ENCODE peak calls at places on chromosomes 3 and 15, in six cellular contexts. W, F, L, U, Q and I are unnamed samples.
A peak's percentile ranks its signal among the peaks of the same experiment; 100 is the strongest.

GRCh38 chr15:62118446-62118964 is 46.6 kb downstream of the C2CD4B start:
- DNase-seq in F (no peak), L (no peak), W (no peak), Q (no peak), U (no peak), I (no peak)

GRCh38 chr3:178325330-178325729 is 210.9 kb upstream of the KCNMB2 start:
- DNase-seq in Q (peak; percentile 49), U (peak; percentile 15), F (no peak), L (peak; percentile 6), W (no peak), I (no peak)

GRCh38 chr15:99732268-99732641 is 982 bp downstream of the LYSMD4 start:
- DNase-seq in L (no peak), Q (peak; percentile 23), F (no peak), U (no peak), W (no peak), I (no peak)

GRCh38 chr3:126034481-126035361 is 49.2 kb downstream of the SLC41A3 start:
- DNase-seq in Q (peak; percentile 45), F (no peak), U (no peak), W (no peak), L (no peak), I (no peak)

GRCh38 chr15:50879016-50879415 is 29.5 kb upstream of the AP4E1 start:
- DNase-seq in F (no peak), U (no peak), L (no peak), W (no peak), Q (no peak), I (no peak)

GRCh38 chr3:133136114-133137041 is 98.2 kb downstream of the TMEM108 start:
- DNase-seq in W (no peak), L (no peak), U (no peak), Q (no peak), F (no peak), I (no peak)

GRCh38 chr3:53259427-53260259 is 3.8 kb upstream of the TKT start:
- DNase-seq in U (no peak), W (no peak), F (no peak), Q (no peak), L (no peak), I (no peak)

GRCh38 chr3:9791127-9791526 is 1.1 kb downstream of the TADA3 start:
- DNase-seq in W (no peak), L (no peak), F (no peak), Q (no peak), U (no peak), I (no peak)

GRCh38 chr3:111539351-111540331 is 2.4 kb upstream of the CD96 start:
- DNase-seq in L (peak; percentile 80), Q (peak; percentile 44), U (no peak), F (peak; percentile 79), W (peak; percentile 69), I (peak; percentile 74)

GRCh38 chr15:77418341-77419049 is 1.4 kb downstream of the PEAK1 start:
- DNase-seq in F (no peak), W (no peak), Q (peak; percentile 45), U (no peak), L (no peak), I (no peak)

GRCh38 chr3:192851821-192852352 is 65.8 kb downstream of the MB21D2 start:
- DNase-seq in U (no peak), W (peak; percentile 75), F (no peak), Q (peak; percentile 79), L (no peak), I (no peak)

GRCh38 chr3:16802382-16802781 is 82.4 kb upstream of the PLCL2 start:
- DNase-seq in F (no peak), U (no peak), W (no peak), L (no peak), Q (peak; percentile 11), I (no peak)

GRCh38 chr3:10006048-10006761 is 19.6 kb upstream of the EMC3 start:
- DNase-seq in Q (no peak), W (no peak), L (no peak), F (no peak), U (no peak), I (no peak)

GRCh38 chr3:22979581-22979980 is 223.5 kb upstream of the UBE2E2 start:
- DNase-seq in L (no peak), Q (no peak), F (no peak), U (no peak), W (no peak), I (no peak)

GRCh38 chr15:101320501-101321052 is 25.5 kb upstream of the SNRPA1 start:
- DNase-seq in L (peak; percentile 71), U (no peak), W (peak; percentile 84), F (peak; percentile 64), Q (peak; percentile 58), I (peak; percentile 47)

GRCh38 chr3:161551697-161552096 is 55.1 kb downstream of the OTOL1 start:
- DNase-seq in W (no peak), F (no peak), U (no peak), L (no peak), Q (no peak), I (no peak)

GRCh38 chr15:48652510-48653076 is 7.1 kb upstream of the FBN1 start:
- DNase-seq in W (no peak), Q (no peak), F (no peak), U (no peak), L (no peak), I (no peak)

GRCh38 chr3:178079966-178080365 is 456.3 kb upstream of the KCNMB2 start:
- DNase-seq in F (no peak), Q (no peak), U (no peak), W (no peak), L (no peak), I (no peak)

GRCh38 chr3:45962033-45962432 is 18.8 kb downstream of the CXCR6 start:
- DNase-seq in Q (no peak), L (no peak), U (no peak), W (no peak), F (no peak), I (no peak)

GRCh38 chr15:66850078-66850991 is 148.3 kb downstream of the SMAD6 start:
- DNase-seq in Q (no peak), W (no peak), F (no peak), L (no peak), U (no peak), I (no peak)

GRCh38 chr15:45146405-45146804 is 16.6 kb downstream of the DUOX1 start:
- DNase-seq in Q (no peak), U (no peak), W (no peak), L (no peak), F (no peak), I (no peak)

GRCh38 chr3:87206070-87206469 is 21.0 kb upstream of the CHMP2B start:
- DNase-seq in F (no peak), U (peak; percentile 26), W (no peak), L (no peak), Q (peak; percentile 91), I (no peak)

GRCh38 chr3:69562001-69562400 is 176.1 kb upstream of the FRMD4B start:
- DNase-seq in W (no peak), F (no peak), Q (no peak), U (no peak), L (no peak), I (no peak)

GRCh38 chr15:98745650-98746374 is 97.5 kb downstream of the IGF1R start:
- DNase-seq in U (no peak), L (no peak), W (no peak), F (no peak), Q (peak; percentile 19), I (no peak)

GRCh38 chr3:30585654-30586053 is 20.7 kb upstream of the TGFBR2 start:
- DNase-seq in Q (no peak), L (no peak), W (no peak), F (no peak), U (no peak), I (no peak)

GRCh38 chr3:37772773-37773291 is 88.8 kb upstream of the CTDSPL start:
- DNase-seq in L (no peak), W (no peak), U (no peak), F (no peak), Q (no peak), I (peak; percentile 14)

DNA sequence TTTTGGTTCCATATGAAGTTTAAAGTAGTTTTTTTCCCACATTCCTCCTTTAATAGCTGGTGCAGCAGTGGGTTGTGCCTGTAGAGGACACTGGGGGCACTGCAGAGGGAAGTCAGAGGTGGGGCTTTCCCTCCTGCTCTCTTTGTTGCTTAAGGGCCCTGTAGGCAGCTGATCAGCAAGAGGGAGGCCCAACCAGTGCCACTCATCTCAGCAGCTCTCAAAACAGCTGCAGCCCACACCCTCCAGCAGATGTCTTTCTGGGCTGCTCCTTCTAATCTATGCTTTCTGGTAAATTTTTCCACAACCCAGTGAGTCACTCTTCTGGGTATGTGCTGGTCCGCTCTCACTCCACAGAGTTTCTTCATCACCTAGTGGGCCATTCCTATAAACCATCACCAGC is 263.8 kb downstream of the FEZF2 start:
- DNase-seq in F (peak; percentile 38), W (no peak), Q (peak; percentile 94), U (peak; percentile 90), L (no peak), I (no peak)
- TF ChIP-seq CTCF in F (no peak), W (no peak), Q (peak; percentile 51), U (peak; percentile 44), L (no peak), I (no peak)

DNA sequence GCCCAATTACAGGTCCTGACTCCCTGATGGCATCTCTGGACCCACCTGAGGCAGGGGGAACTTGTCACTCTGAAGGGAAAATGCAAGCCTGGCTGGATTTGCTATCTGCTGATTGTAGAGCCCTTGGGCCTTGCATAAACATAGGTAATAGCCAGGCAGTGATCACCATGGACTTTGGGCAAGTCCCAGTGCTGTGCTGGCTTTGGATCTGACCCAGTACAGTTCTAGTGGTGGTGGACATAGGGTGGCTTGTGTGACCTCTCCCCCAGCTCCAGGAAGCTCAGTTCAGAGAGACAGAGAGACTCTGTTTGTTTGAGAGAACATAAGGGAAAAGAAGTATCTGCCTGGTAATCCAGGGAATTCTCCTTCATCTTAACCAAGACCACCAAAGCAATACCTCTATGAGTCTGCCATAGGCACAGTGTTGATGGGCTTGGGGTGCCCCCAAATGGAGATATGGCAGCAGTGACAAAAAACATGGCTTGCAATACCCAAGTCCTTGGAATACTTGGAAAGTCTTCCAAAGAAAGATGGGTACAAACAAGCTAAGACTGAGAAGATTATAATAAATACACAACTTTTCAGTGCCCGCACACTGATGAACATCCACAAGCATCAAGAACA is 348.5 kb downstream of the PYDC2 start:
- DNase-seq in L (peak; percentile 4), U (no peak), F (peak; percentile 49), W (no peak), Q (no peak), I (no peak)
- TF ChIP-seq CTCF in L (peak; percentile 30), U (no peak), F (no peak), W (no peak), Q (peak; percentile 25), I (no peak)

GRCh38 chr3:149386299-149386606 is 8.8 kb upstream of the TM4SF1 start:
- DNase-seq in L (no peak), F (no peak), U (no peak), W (no peak), Q (no peak), I (no peak)
- TF ChIP-seq CTCF in L (no peak), F (no peak), U (no peak), W (no peak), Q (no peak), I (no peak)

GRCh38 chr3:159882784-159883779 is 105.6 kb upstream of the IL12A start:
- DNase-seq in Q (peak; percentile 76), F (no peak), U (peak; percentile 84), L (peak; percentile 34), W (no peak), I (no peak)

GRCh38 chr3:159886050-159886449 is 102.6 kb upstream of the IL12A start:
- DNase-seq in F (no peak), Q (no peak), W (no peak), L (no peak), U (no peak), I (no peak)

GRCh38 chr3:159881828-159882309 is 106.8 kb upstream of the IL12A start:
- DNase-seq in F (peak; percentile 33), W (peak; percentile 51), U (no peak), Q (no peak), L (no peak), I (no peak)

GRCh38 chr3:159882367-159882766 is 106.3 kb upstream of the IL12A start:
- DNase-seq in W (no peak), L (no peak), F (no peak), Q (no peak), U (no peak), I (no peak)

GRCh38 chr3:159884661-159885402 is 103.8 kb upstream of the IL12A start:
- DNase-seq in F (no peak), W (no peak), U (no peak), L (peak; percentile 46), Q (peak; percentile 40), I (no peak)
- TF ChIP-seq CTCF in F (no peak), W (peak; percentile 56), U (peak; percentile 58), L (peak; percentile 62), Q (peak; percentile 81), I (peak; percentile 59)